ENCODE peak calls at places on chromosomes 5 and 9, in five cellular contexts. P, V, T, Q and K are unnamed samples.
A peak's percentile ranks its signal among the peaks of the same experiment; 100 is the strongest.

GRCh38 chr5:127562252-127562651 is 44.8 kb downstream of the PRRC1 start:
- DNase-seq in P (peak; percentile 6), V (peak; percentile 43), T (peak; percentile 49), Q (no peak), K (peak; percentile 8)

GRCh38 chr9:111961011-111961410 is 64.4 kb downstream of the UGCG start:
- DNase-seq in P (no peak), V (no peak), T (no peak), Q (no peak), K (no peak)

GRCh38 chr9:892123-892522 is 50.6 kb downstream of the DMRT1 start:
- DNase-seq in P (no peak), V (no peak), T (peak; percentile 56), Q (no peak), K (no peak)

GRCh38 chr9:98879094-98879957 is 64.4 kb upstream of the COL15A1 start:
- DNase-seq in P (no peak), V (no peak), T (no peak), Q (no peak), K (no peak)

GRCh38 chr5:180869587-180869986 is 8.5 kb upstream of the ZFP62 start:
- DNase-seq in P (no peak), V (no peak), T (no peak), Q (no peak), K (no peak)

GRCh38 chr5:111252799-111253564 is 28.8 kb downstream of the CAMK4 start:
- DNase-seq in P (no peak), V (no peak), T (no peak), Q (no peak), K (no peak)

GRCh38 chr9:36499156-36499886 is 73.4 kb upstream of the MELK start:
- DNase-seq in P (no peak), V (no peak), T (peak; percentile 42), Q (no peak), K (peak; percentile 26)

GRCh38 chr5:138448481-138449398 is 9.9 kb downstream of the REEP2 start:
- DNase-seq in P (no peak), V (peak; percentile 33), T (no peak), Q (no peak), K (no peak)

GRCh38 chr5:956941-957729 is 51.5 kb upstream of the NKD2 start:
- DNase-seq in P (no peak), V (peak; percentile 96), T (peak; percentile 34), Q (no peak), K (no peak)

GRCh38 chr5:171306785-171307591 is 2.1 kb upstream of the TLX3 start:
- DNase-seq in P (no peak), V (no peak), T (peak; percentile 70), Q (no peak), K (no peak)

GRCh38 chr9:27194401-27195091 is 85.5 kb downstream of the TEK start:
- DNase-seq in P (peak; percentile 38), V (peak; percentile 97), T (no peak), Q (no peak), K (no peak)

GRCh38 chr5:111967463-111967862 is 210.5 kb upstream of the NREP start:
- DNase-seq in P (no peak), V (no peak), T (no peak), Q (no peak), K (no peak)

GRCh38 chr5:33867236-33867635 is 24.6 kb downstream of the ADAMTS12 start:
- DNase-seq in P (no peak), V (no peak), T (no peak), Q (no peak), K (no peak)

GRCh38 chr5:150122158-150122510 is 33.5 kb downstream of the PDGFRB start:
- DNase-seq in P (no peak), V (no peak), T (peak; percentile 62), Q (no peak), K (no peak)

GRCh38 chr9:129671519-129671918 is 6.1 kb downstream of the PRRX2 start:
- DNase-seq in P (no peak), V (no peak), T (no peak), Q (no peak), K (no peak)

GRCh38 chr5:59335544-59335943 is 558.0 kb downstream of the PDE4D start:
- DNase-seq in P (no peak), V (no peak), T (no peak), Q (no peak), K (no peak)

GRCh38 chr9:98549401-98549800 is 159.3 kb downstream of the GABBR2 start:
- DNase-seq in P (no peak), V (no peak), T (no peak), Q (no peak), K (no peak)

DNA sequence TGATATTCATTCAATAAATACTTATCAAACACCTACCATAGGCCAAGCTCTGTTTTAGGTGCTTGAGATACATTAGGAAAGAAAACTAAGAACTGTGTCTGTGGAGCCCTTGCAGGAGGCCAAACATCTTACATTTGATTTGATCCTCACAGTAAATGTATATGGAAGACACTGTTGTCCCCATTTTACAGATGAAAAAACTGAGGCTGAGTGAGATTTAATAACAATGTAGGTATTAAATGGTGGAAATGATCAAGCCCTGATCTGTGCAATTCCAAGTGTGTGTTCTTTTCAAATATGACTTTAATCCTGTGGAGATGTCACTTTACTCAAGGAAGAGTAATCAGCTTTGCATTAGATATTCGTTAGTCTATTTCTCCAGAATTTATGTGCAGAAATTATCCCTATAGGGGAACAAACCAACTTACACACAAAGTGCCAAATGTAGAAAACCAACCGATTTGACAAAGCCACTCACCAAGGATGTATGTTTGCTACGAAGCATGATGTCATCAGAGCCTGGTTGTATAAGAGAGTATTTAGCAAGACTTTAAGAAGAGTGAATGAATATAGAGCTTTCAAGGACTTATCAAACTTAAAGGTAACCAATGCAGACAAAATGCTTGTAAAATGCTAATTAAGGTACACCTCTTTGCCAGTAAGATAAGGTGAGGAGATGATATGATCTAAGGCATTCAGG is 153.9 kb upstream of the NFIB start:
- DNase-seq in P (no peak), V (no peak), T (no peak), Q (no peak), K (no peak)
- H2BK12ac ChIP-seq in P (no peak overlapping the region), V (no peak overlapping the region), T (no peak overlapping the region), Q (no peak overlapping the region), K (no peak overlapping the region)

DNA sequence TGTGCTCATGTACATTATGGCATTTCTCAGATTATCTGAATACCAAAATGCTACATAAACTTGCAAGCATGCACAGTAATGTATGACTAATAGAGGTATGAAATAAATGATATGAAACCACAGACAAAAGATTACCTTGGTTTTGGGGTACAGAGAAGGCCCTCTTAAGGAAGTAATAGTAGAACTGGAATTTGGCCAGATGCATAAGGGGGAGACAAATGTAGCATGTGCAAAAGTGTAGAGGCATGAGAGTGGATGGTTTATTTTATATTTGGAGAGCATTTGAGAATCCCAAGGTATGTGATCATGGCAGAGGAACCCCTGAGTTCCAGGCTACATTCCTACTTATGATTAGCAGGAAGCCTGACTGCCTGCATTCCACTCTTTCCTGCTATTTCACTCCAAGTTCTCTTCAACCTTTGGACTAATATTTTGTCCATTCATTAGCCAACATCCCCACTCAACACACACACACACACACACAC is 74.2 kb downstream of the MAMDC2 start:
- DNase-seq in P (peak; percentile 93), V (no peak), T (no peak), Q (no peak), K (no peak)
- H3K9me3 ChIP-seq in P (peaks cover 2% of the 10 kb centered on the region), V (no peaks in the 10 kb centered on the region), T (no peaks in the 10 kb centered on the region), Q (no peaks in the 10 kb centered on the region), K (no peaks in the 10 kb centered on the region)

GRCh38 chr5:74026310-74026709 is 400.3 kb downstream of the ARHGEF28 start:
- DNase-seq in P (peak; percentile 93), V (no peak), T (no peak), Q (no peak), K (no peak)
- H2BK12ac ChIP-seq in P (no peak overlapping the region), V (no peak overlapping the region), T (no peak overlapping the region), Q (no peak overlapping the region), K (no peak overlapping the region)

DNA sequence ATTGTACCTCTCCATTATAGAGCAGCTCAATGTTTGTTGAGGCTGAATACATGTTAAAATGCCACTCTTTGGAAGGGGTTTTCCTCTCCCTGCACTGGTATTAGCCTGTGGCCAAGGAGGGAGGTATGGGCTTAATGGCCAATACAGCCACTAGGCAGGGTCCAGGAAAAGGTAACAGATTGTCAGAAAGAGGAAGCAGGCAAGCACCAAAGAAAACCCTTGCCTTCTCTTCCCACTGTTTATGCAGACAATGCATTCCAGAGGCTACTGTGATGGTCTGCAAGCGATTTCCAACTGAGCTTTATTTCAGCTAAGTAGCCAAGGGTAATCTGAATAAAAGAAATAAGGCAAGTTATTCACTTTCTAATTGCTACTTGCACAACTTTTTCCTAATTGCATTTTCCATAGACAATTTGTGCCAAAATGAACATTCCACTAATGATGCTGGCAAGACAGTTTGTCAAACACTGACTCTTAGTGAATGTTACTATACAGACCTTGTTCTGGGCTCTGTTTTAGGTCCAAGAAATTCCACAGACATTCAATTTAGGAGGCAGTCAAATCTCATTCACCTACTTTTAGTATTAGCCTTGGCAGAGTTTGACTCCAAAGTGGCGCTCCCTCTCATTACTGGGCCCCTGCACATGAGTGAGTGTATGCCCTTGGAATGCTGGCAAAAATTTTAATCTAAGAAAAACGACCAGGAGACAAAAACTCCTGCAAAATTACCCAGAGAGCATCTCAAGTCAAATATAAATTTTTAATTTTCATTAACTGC is 95.1 kb upstream of the SLC27A6 start:
- DNase-seq in P (no peak), V (no peak), T (no peak), Q (peak; percentile 3), K (peak; percentile 41)
- H3K9me3 ChIP-seq in P (no peaks in the 10 kb centered on the region), V (no peaks in the 10 kb centered on the region), T (no peaks in the 10 kb centered on the region), Q (no peaks in the 10 kb centered on the region), K (no peaks in the 10 kb centered on the region)

GRCh38 chr5:40355842-40356241 is 323.9 kb upstream of the PTGER4 start:
- DNase-seq in P (no peak), V (no peak), T (no peak), Q (no peak), K (no peak)

GRCh38 chr5:40355181-40355580 is 324.5 kb upstream of the PTGER4 start:
- DNase-seq in P (no peak), V (no peak), T (no peak), Q (no peak), K (no peak)

GRCh38 chr5:40356248-40356647 is 323.5 kb upstream of the PTGER4 start:
- DNase-seq in P (peak; percentile 29), V (no peak), T (no peak), Q (no peak), K (no peak)

GRCh38 chr5:40354171-40354570 is 325.5 kb upstream of the PTGER4 start:
- DNase-seq in P (no peak), V (no peak), T (no peak), Q (no peak), K (no peak)

DNA sequence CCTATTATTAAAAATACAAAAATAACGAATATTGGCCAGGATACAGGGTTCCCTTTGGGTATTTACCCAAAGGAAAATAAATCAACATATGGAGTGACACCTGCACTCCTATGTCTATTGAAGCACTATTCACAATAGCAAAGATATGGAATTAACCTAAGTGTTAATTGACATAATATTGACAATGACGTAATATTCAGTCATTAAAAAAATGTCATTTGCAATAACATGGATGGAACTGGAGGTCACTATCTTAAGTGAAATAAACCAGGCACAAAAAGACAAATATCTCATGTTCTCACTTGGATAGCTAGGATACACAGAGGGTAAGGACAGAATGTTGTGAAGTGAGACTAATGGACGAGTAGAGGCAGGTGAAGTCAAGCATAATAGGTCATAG is 326.3 kb upstream of the PTGER4 start:
- DNase-seq in P (no peak), V (no peak), T (no peak), Q (no peak), K (no peak)
- H2BK12ac ChIP-seq in P (no peak overlapping the region), V (no peak overlapping the region), T (no peak overlapping the region), Q (no peak overlapping the region), K (no peak overlapping the region)